ENCODE peak calls at places on chromosomes 11 and 22, in six cellular contexts. H is brain microvascular endothelial cell; P is stomach; D is CD8-positive, alpha-beta T cell; L is spleen; J is upper lobe of right lung. S is an unnamed sample.

GRCh38 chr11:82845336-82846036 is 54.7 kb downstream of the PRCP start:
- DNase-seq in L (no peak), D (no peak), J (no peak), H (no peak), P (no peak), S (no peak)

GRCh38 chr22:20420157-20420842 is 17.3 kb downstream of the SCARF2 start:
- DNase-seq in D (no peak), J (peak), H (no peak), L (peak), P (no peak), S (peak)

GRCh38 chr11:113553235-113553634 is 78.0 kb upstream of the DRD2 start:
- DNase-seq in L (no peak), H (peak), P (no peak), J (no peak), D (no peak), S (no peak)

GRCh38 chr11:64237484-64237951 is 3.1 kb downstream of the VEGFB start:
- DNase-seq in J (peak), L (no peak), D (no peak), P (peak), H (no peak), S (peak)

GRCh38 chr11:113675003-113675471 is 31.1 kb downstream of the TMPRSS5 start:
- DNase-seq in J (no peak), H (peak), L (no peak), D (no peak), P (no peak), S (no peak)

GRCh38 chr11:8019671-8020597 is 32.8 kb downstream of the EIF3F start:
- DNase-seq in D (no peak), H (no peak), J (peak), L (no peak), P (no peak), S (no peak)

GRCh38 chr11:59615132-59615636 is 390 bp downstream of the OSBP start:
- DNase-seq in P (peak), H (peak), D (peak), L (peak), J (peak), S (peak)

GRCh38 chr11:9615031-9615451 is 41.6 kb downstream of the WEE1 start:
- DNase-seq in H (no peak), P (no peak), L (no peak), D (no peak), J (peak), S (no peak)

GRCh38 chr11:129698212-129698611 is 117.4 kb upstream of the TMEM45B start:
- DNase-seq in J (peak), L (no peak), D (no peak), H (no peak), P (no peak), S (no peak)

GRCh38 chr22:50498322-50498861 is 9.1 kb downstream of the LMF2 start:
- DNase-seq in D (peak), H (peak), J (no peak), P (peak), L (no peak), S (peak)

GRCh38 chr11:71252782-71253730 is 679 bp upstream of the SHANK2 start:
- DNase-seq in J (peak), H (peak), D (no peak), L (no peak), P (peak), S (peak)

GRCh38 chr11:64759722-64760719 is at the start of gene PYGM:
- DNase-seq in L (peak), P (no peak), D (no peak), J (peak), H (peak), S (no peak)

GRCh38 chr11:74678041-74678440 is 53.2 kb downstream of the CHRDL2 start:
- DNase-seq in P (peak), J (no peak), L (peak), H (no peak), D (no peak), S (no peak)

GRCh38 chr11:65852508-65853248 is 5.3 kb downstream of the CFL1 start:
- DNase-seq in P (no peak), L (peak), J (peak), H (no peak), D (no peak), S (no peak)

GRCh38 chr11:117972589-117973445 is 13.4 kb upstream of the IL10RA start:
- DNase-seq in H (no peak), P (no peak), D (no peak), J (no peak), L (peak), S (no peak)

GRCh38 chr11:34806875-34807274 is 109.3 kb downstream of the APIP start:
- DNase-seq in J (no peak), H (no peak), L (no peak), P (no peak), D (no peak), S (no peak)

GRCh38 chr22:27783436-27784098 is 18.0 kb downstream of the MN1 start:
- DNase-seq in L (no peak), D (no peak), P (no peak), H (no peak), J (no peak), S (no peak)

GRCh38 chr22:50600541-50600940 is at the start of gene MAPK8IP2:
- DNase-seq in J (no peak), L (peak), H (no peak), D (no peak), P (no peak), S (no peak)

GRCh38 chr11:66878554-66878953 is 21.7 kb downstream of the LRFN4 start:
- DNase-seq in L (no peak), J (no peak), H (no peak), D (no peak), P (no peak), S (no peak)

GRCh38 chr11:121282886-121283502 is 9.6 kb upstream of the SC5D start:
- DNase-seq in D (no peak), H (no peak), L (no peak), J (no peak), P (no peak), S (no peak)

GRCh38 chr11:69641681-69642548 is 959 bp downstream of the CCND1 start:
- DNase-seq in P (no peak), D (no peak), J (peak), H (no peak), L (peak), S (no peak)

GRCh38 chr11:65973439-65974110 is 12.0 kb downstream of the SART1 start:
- DNase-seq in D (no peak), P (no peak), J (no peak), H (peak), L (no peak), S (no peak)

GRCh38 chr22:45503816-45504702 is 1.4 kb downstream of the FBLN1 start:
- DNase-seq in H (peak), J (no peak), P (no peak), D (no peak), L (no peak), S (peak)

GRCh38 chr22:32801001-32801435 is 487 bp upstream of the TIMP3 start:
- DNase-seq in J (no peak), L (no peak), H (no peak), P (no peak), D (no peak), S (no peak)
- H3K27ac ChIP-seq in J (peak), L (peak), H (no peak), P (peak), D (no peak), S (peak)

GRCh38 chr22:46776486-46776826 is 14.0 kb downstream of the TBC1D22A start:
- DNase-seq in P (no peak), J (no peak), L (peak), H (no peak), D (no peak), S (no peak)

GRCh38 chr22:46776876-46777608 is 14.6 kb downstream of the TBC1D22A start:
- DNase-seq in D (no peak), L (peak), H (no peak), J (no peak), P (no peak), S (no peak)

GRCh38 chr22:46774456-46775363 is 12.3 kb downstream of the TBC1D22A start:
- DNase-seq in L (peak), D (no peak), J (no peak), H (no peak), P (no peak), S (no peak)

GRCh38 chr22:46775364-46775758 is 12.9 kb downstream of the TBC1D22A start:
- DNase-seq in D (no peak), H (no peak), P (no peak), L (peak), J (no peak), S (no peak)

GRCh38 chr22:46775789-46776485 is 13.5 kb downstream of the TBC1D22A start:
- DNase-seq in J (no peak), L (peak), D (no peak), P (no peak), H (no peak), S (no peak)
- H3K4me3 ChIP-seq in J (no peak), L (no peak), D (no peak), P (no peak), H (no peak), S (no peak)

GRCh38 chr11:62627718-62628117 is 5.9 kb upstream of the B3GAT3 start:
- DNase-seq in D (no peak), L (no peak), P (no peak), J (no peak), H (no peak), S (no peak)
- TF ChIP-seq CTCF in D (no peak), L (no peak), P (no peak), J (no peak), H (peak), S (no peak)

DNA sequence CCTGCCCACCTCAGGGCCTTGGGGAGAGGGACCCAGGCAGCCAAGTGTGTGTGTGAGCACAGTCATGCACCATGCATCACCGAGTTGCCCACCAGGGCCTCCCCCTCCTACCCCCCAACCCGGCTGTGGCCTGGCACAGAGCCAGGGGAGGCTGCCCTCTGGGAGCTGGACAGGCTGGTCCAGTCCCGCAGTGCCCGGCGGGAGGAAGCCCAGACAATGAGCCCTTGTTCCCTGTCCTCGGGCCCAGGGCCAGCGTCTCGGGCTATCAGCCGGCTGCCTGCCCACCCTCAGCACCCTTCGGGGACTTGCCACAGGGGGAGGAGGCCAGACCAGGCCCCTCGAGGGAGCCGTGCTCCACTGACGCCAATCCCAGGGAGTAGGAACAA is 4.5 kb downstream of the LRRC75B start:
- DNase-seq in L (no peak), J (no peak), P (peak), D (no peak), H (no peak), S (no peak)
- H3K27ac ChIP-seq in L (no peak), J (no peak), P (peak), D (no peak), H (no peak), S (no peak)

DNA sequence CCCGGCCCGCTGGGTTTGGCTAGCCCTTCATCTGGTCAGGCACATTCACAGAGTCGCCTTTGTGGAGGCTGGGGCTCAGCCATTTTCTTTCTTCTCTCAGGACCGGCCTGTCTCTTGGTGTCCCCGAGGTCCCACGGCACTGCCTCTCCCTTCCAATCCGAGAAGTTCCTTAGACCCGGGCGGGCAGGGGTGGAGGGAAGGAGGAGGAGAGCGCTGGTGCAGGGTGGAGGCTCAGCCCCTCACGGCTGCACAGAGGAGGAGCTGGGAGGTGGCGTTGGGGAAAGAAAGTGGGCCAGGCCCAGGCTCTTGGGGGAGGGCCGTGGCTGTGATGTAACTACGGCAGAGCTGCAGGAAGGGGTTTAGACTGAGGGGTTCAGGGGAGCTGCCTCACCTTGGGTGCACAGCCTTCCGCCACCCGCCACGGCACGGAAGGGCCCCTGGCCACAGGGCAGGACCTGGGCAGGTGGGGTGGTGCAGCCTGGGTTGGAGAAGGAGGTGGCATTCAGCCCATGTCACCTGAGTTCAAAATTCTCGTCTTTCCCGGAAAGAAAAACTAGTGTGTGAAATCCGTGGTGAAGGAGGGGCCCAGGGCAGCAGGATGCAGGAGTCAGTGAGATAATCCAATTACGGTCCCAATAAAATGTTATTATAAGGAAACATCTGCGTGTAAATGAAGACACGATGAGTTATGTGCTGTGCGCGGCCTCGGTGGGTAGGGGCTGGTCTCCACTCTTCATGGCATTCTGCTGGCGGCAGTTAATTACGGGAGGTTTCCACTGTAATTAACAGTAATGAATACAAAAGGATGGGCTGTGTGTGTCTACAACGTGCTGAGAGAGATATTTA is 1.7 kb downstream of the BRSK2 start:
- DNase-seq in D (no peak), L (no peak), P (no peak), H (no peak), J (no peak), S (no peak)
- H3K4me3 ChIP-seq in D (no peak), L (no peak), P (peak), H (no peak), J (no peak), S (no peak)

GRCh38 chr22:38211556-38211955 is 9.8 kb downstream of the MAFF start:
- DNase-seq in H (no peak), J (no peak), L (no peak), P (no peak), D (no peak), S (no peak)

GRCh38 chr22:38213319-38214247 is 11.8 kb downstream of the MAFF start:
- DNase-seq in L (no peak), H (no peak), J (no peak), D (no peak), P (no peak), S (no peak)

GRCh38 chr22:38212442-38212841 is 10.6 kb downstream of the MAFF start:
- DNase-seq in P (no peak), L (no peak), D (no peak), J (no peak), H (no peak), S (no peak)

GRCh38 chr22:38215156-38216038 is 13.6 kb downstream of the MAFF start:
- DNase-seq in H (no peak), L (no peak), D (no peak), J (no peak), P (no peak), S (no peak)

GRCh38 chr22:38214248-38215056 is 12.7 kb downstream of the MAFF start:
- DNase-seq in P (peak), L (peak), J (peak), D (peak), H (no peak), S (peak)
- TF ChIP-seq CTCF in P (no peak), L (no peak), J (peak), D (no peak), H (peak), S (no peak)

GRCh38 chr22:37448521-37449150 is 21.4 kb upstream of the ELFN2 start:
- DNase-seq in H (no peak), L (no peak), D (no peak), J (no peak), P (no peak), S (no peak)
- H3K27ac ChIP-seq in H (no peak), L (no peak), D (no peak), J (no peak), P (no peak), S (no peak)